ENCODE peak calls at places on chromosomes 7 and 10, in ten cellular contexts. O, I, U, G, M, J, D, Y, E and W are unnamed samples.

GRCh38 chr10:101650841-101651240 is 44.1 kb downstream of the FBXW4 start:
- DNase-seq in M (no peak), Y (no peak), I (no peak), D (no peak), J (no peak), U (no peak), G (no peak), O (no peak), E (no peak), W (no peak)

GRCh38 chr7:82406937-82407336 is 36.6 kb downstream of the CACNA2D1 start:
- DNase-seq in O (no peak), J (no peak), U (no peak), G (no peak), E (no peak), D (no peak), I (no peak), M (no peak), Y (no peak), W (no peak)

GRCh38 chr7:152313879-152314604 is 121.8 kb downstream of the KMT2C start:
- DNase-seq in D (no peak), E (no peak), O (no peak), U (no peak), Y (peak), M (peak), I (no peak), G (no peak), J (peak), W (peak)

GRCh38 chr7:133478591-133479135 is 225.8 kb downstream of the EXOC4 start:
- DNase-seq in M (no peak), U (no peak), O (no peak), J (no peak), I (peak), G (no peak), E (no peak), D (no peak), Y (peak), W (no peak)

GRCh38 chr10:132990684-132991545 is 48.5 kb upstream of the CFAP46 start:
- DNase-seq in G (no peak), I (no peak), J (no peak), E (no peak), M (no peak), Y (no peak), D (peak), U (no peak), O (no peak), W (no peak)

GRCh38 chr10:14293516-14293915 is 37.2 kb downstream of the FRMD4A start:
- DNase-seq in E (no peak), G (no peak), I (no peak), Y (no peak), D (no peak), M (no peak), U (no peak), J (peak), O (no peak), W (no peak)

GRCh38 chr10:90167174-90168064 is 466.0 kb downstream of the KIF20B start:
- DNase-seq in O (no peak), J (peak), Y (no peak), E (no peak), U (no peak), I (no peak), D (no peak), M (no peak), G (no peak), W (no peak)

GRCh38 chr10:51895209-51895608 is 195.8 kb upstream of the CSTF2T start:
- DNase-seq in J (peak), E (no peak), Y (no peak), U (peak), M (no peak), O (peak), I (no peak), D (peak), G (no peak), W (no peak)

GRCh38 chr10:71608863-71609768 is 110.5 kb downstream of the C10orf105 start:
- DNase-seq in J (peak), D (peak), I (peak), E (peak), O (peak), M (peak), U (peak), G (peak), Y (peak), W (peak)